ENCODE peak calls at places on chromosomes 13 and 19, in four cellular contexts. O, C, R and T are unnamed samples.

GRCh38 chr19:19599190-19599535 is 19.3 kb downstream of the PBX4 start:
- DNase-seq in O (no peak), C (no peak), R (no peak), T (no peak)

GRCh38 chr13:97921146-97921776 is 32.2 kb upstream of the IPO5 start:
- DNase-seq in O (no peak), C (no peak), R (no peak), T (no peak)

GRCh38 chr13:106799731-106800335 is 231.9 kb upstream of the ARGLU1 start:
- DNase-seq in O (no peak), C (no peak), R (no peak), T (no peak)

GRCh38 chr13:78147905-78148304 is 229.3 kb upstream of the EDNRB start:
- DNase-seq in O (no peak), C (no peak), R (peak), T (peak)

GRCh38 chr13:80109313-80109712 is 231.6 kb downstream of the SPRY2 start:
- DNase-seq in O (no peak), C (no peak), R (no peak), T (no peak)

GRCh38 chr19:10866495-10866894 is 4.9 kb upstream of the CARM1 start:
- DNase-seq in O (no peak), C (no peak), R (no peak), T (no peak)

GRCh38 chr13:65592757-65593156 is 1637.4 kb downstream of the PCDH9 start:
- DNase-seq in O (no peak), C (no peak), R (peak), T (no peak)

GRCh38 chr19:3263866-3264265 is 39.4 kb downstream of the CELF5 start:
- DNase-seq in O (no peak), C (no peak), R (peak), T (no peak)

GRCh38 chr19:7512400-7512851 is 3.5 kb upstream of the ZNF358 start:
- DNase-seq in O (no peak), C (no peak), R (no peak), T (no peak)

GRCh38 chr19:56273563-56274117 is 1.1 kb downstream of the EDDM13 start:
- DNase-seq in O (no peak), C (no peak), R (peak), T (peak)

GRCh38 chr19:45815501-45816216 is 551 bp upstream of the RSPH6A start:
- DNase-seq in O (no peak), C (no peak), R (peak), T (no peak)

GRCh38 chr19:48501961-48502719 is 9.5 kb downstream of the LMTK3 start:
- DNase-seq in O (no peak), C (no peak), R (no peak), T (peak)

GRCh38 chr19:35459414-35460082 is 11.5 kb downstream of the FFAR2 start:
- DNase-seq in O (no peak), C (peak), R (no peak), T (no peak)

GRCh38 chr13:66329988-66330429 is 900.1 kb downstream of the PCDH9 start:
- DNase-seq in O (no peak), C (no peak), R (peak), T (no peak)

GRCh38 chr13:23956106-23956505 is 58.8 kb upstream of the C1QTNF9B start:
- DNase-seq in O (no peak), C (no peak), R (peak), T (peak)

GRCh38 chr13:35916186-35916585 is 215.0 kb downstream of the DCLK1 start:
- DNase-seq in O (no peak), C (no peak), R (no peak), T (no peak)

GRCh38 chr19:19911150-19911549 is 10.4 kb downstream of the ZNF93 start:
- DNase-seq in O (no peak), C (no peak), R (peak), T (no peak)

GRCh38 chr19:10113592-10113963 is 2.1 kb downstream of the P2RY11 start:
- DNase-seq in O (no peak), C (no peak), R (no peak), T (no peak)

GRCh38 chr13:72314210-72314609 is 413.2 kb downstream of the MZT1 start:
- DNase-seq in O (no peak), C (no peak), R (no peak), T (no peak)

GRCh38 chr19:10112895-10113591 is 1.6 kb downstream of the P2RY11 start:
- DNase-seq in O (no peak), C (peak), R (peak), T (no peak)

GRCh38 chr19:20038358-20039202 is 725 bp downstream of the ZNF682 start:
- DNase-seq in O (no peak), C (no peak), R (peak), T (no peak)

GRCh38 chr19:45097450-45097775 is 4.4 kb downstream of the PPP1R37 start:
- DNase-seq in O (no peak), C (no peak), R (no peak), T (no peak)

GRCh38 chr19:7883796-7884570 is 4.3 kb upstream of the LRRC8E start:
- DNase-seq in O (no peak), C (no peak), R (no peak), T (no peak)

GRCh38 chr19:5934779-5935472 is 20.9 kb downstream of the CAPS start:
- DNase-seq in O (no peak), C (no peak), R (peak), T (no peak)

GRCh38 chr19:6126335-6126974 is 9.0 kb upstream of the ACSBG2 start:
- DNase-seq in O (no peak), C (no peak), R (peak), T (peak)

GRCh38 chr19:49891393-49891792 is 5.3 kb downstream of the IL4I1 start:
- DNase-seq in O (no peak), C (no peak), R (no peak), T (no peak)

GRCh38 chr19:49889038-49889686 is 7.5 kb downstream of the IL4I1 start:
- DNase-seq in O (no peak), C (no peak), R (no peak), T (no peak)

GRCh38 chr19:49889687-49890348 is 6.9 kb downstream of the IL4I1 start:
- DNase-seq in O (no peak), C (peak), R (peak), T (no peak)

GRCh38 chr19:49892716-49893115 is 4.0 kb downstream of the IL4I1 start:
- DNase-seq in O (no peak), C (no peak), R (no peak), T (no peak)

DNA sequence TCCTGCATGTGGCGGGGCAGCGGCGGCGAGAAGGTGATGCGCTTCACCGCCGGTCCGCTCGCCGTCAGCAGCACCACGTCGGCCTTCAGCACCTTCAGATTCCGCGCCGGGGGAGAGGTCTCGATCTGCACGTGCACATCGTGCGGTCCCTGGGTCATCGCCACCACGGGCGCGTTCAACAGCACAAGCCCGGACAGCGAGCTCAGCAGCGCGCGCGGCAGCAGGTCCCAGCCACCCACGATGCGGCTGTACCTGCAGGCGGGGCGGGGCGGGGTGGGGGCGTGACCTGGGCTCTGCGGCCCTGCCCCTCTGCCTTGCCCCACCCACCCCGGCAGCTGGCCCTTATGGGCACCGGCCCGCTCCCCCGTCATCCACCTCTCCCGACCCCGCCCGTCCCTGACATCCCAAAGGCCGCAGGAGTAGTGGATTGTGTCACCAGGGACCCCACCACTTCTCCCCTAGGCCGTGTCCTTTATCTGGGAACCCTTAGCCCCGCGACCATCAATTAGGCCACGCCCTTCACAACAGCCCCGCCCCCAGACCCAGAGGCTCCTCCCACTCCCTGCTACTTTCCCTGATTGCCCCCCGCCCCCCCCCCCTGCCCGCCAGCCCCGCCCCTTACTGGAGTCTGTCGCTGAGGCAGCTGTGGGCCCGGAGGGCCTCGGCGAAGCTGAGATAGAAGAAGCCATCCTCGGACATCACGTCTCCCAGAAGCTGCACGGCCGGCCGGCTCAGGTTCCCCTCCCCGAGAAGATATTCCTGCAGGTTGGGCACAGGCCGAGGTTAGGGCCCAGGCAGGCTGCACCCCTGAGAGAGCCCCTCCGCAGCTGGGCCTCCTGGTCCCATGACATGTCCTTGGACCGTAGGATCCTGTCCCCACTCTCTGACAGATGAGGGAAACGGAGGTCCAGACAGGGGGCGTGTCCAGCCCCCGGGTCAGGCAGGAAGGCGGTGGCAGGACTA is 6.1 kb downstream of the IL4I1 start:
- DNase-seq in O (no peak), C (no peak), R (no peak), T (peak)
- TF ChIP-seq CTCF in O (no peak), C (no peak), R (no peak), T (peak)

GRCh38 chr19:778910-779653 is 18.2 kb upstream of the PTBP1 start:
- DNase-seq in O (no peak), C (no peak), R (peak), T (peak)
- H3K27ac ChIP-seq in O (peak), C (peak), R (peak), T (peak)

GRCh38 chr13:95498886-95499285 is 53.6 kb upstream of the CLDN10 start:
- DNase-seq in O (no peak), C (no peak), R (peak), T (no peak)

GRCh38 chr13:95496485-95496884 is 56.0 kb upstream of the CLDN10 start:
- DNase-seq in O (no peak), C (no peak), R (no peak), T (no peak)

GRCh38 chr13:95492044-95492801 is 60.3 kb upstream of the CLDN10 start:
- DNase-seq in O (no peak), C (no peak), R (no peak), T (no peak)

GRCh38 chr13:95497307-95497943 is 55.1 kb upstream of the CLDN10 start:
- DNase-seq in O (no peak), C (peak), R (no peak), T (no peak)

DNA sequence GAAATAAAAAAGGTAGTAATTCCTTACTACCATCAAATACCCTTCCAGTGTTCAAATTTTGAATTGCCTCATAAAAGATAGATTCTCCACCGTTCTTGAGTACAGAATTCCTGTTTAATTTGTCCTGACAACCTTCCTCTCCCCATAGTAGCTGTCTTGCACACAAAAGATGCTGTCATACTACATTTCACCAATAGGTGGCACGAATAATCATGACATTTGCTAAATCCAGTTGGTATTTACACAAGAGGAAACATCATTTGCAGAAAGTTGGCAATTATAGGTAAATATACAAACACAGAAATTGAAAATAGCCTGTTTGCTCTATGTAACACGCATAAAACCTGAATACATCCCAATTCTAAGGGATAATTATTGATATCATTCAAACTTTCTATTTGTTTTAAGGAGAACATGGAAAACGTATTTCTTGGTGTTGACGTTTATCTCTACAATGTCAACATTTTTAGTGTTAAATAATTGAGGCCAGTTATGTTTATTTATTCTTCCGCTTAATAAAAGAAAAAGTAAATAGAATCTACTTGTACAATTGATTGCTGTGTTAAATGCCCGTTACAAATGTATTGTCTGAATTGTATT is 58.3 kb upstream of the CLDN10 start:
- DNase-seq in O (no peak), C (no peak), R (peak), T (peak)
- TF ChIP-seq CTCF in O (peak), C (peak), R (peak), T (peak)

GRCh38 chr19:2062770-2063169 is 11.7 kb upstream of the MKNK2 start:
- DNase-seq in O (no peak), C (no peak), R (no peak), T (no peak)

GRCh38 chr19:2061936-2062729 is 11.1 kb upstream of the MKNK2 start:
- DNase-seq in O (no peak), C (no peak), R (no peak), T (no peak)

GRCh38 chr19:2063824-2064223 is 12.8 kb upstream of the MKNK2 start:
- DNase-seq in O (no peak), C (no peak), R (no peak), T (no peak)

GRCh38 chr19:2064395-2064787 is 13.3 kb upstream of the MKNK2 start:
- DNase-seq in O (no peak), C (no peak), R (no peak), T (no peak)

GRCh38 chr19:2064788-2065524 is 13.9 kb upstream of the MKNK2 start:
- DNase-seq in O (no peak), C (peak), R (no peak), T (no peak)
- H3K27ac ChIP-seq in O (no peak), C (peak), R (peak), T (peak)

DNA sequence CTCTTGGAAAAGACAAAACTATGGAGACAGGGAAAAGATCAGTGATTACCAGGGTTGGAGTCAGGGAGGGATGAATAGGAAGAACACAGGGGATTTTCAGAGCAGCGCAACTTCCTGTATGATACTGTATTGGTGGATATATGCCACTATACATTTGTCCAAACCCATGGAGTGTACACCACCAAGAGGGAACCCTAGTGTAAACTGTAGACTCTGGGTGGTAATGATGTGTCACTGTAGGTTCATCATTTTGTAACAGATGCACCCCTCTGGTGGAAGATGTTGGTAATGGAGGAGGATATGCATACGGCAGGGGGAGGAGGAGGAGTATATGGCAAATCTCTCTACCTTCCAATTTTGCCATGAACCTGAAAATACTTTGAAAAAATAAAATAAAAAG is 68.1 kb downstream of the UFM1 start:
- DNase-seq in O (no peak), C (no peak), R (no peak), T (peak)
- TF ChIP-seq CTCF in O (no peak), C (peak), R (peak), T (no peak)

GRCh38 chr13:31274345-31274870 is 74.6 kb downstream of the B3GLCT start:
- DNase-seq in O (no peak), C (no peak), R (peak), T (no peak)
- H3K27ac ChIP-seq in O (no peak), C (no peak), R (no peak), T (no peak)